ENCODE peak calls at places on chromosomes 12 and 14, in nine cellular contexts. X is heart left ventricle, W is RPMI8226, Y is NCI-H446, N is Right ventricle myocardium superior, I is activated T-cell treated with anti-CD3 and anti-CD28 coated beads for 48 hours, D is BJ, H is iris pigment epithelial cell, T is left colon. V is an unnamed sample.
A peak's percentile ranks its signal among the peaks of the same experiment; 100 is the strongest.

GRCh38 chr12:130817804-130818203 is 21.2 kb downstream of the STX2 start:
- DNase-seq in X (no peak), W (no peak), Y (no peak), N (no peak), I (no peak), D (no peak), H (no peak), T (no peak), V (no peak)

GRCh38 chr14:55071870-55072640 is 20.6 kb downstream of the MAPK1IP1L start:
- DNase-seq in X (peak; percentile 81), W (no peak), Y (no peak), N (peak; percentile 55), I (peak; percentile 22), D (peak; percentile 89), H (peak; percentile 86), T (no peak), V (peak; percentile 80)

GRCh38 chr12:96876966-96877365 is 30.1 kb upstream of the NEDD1 start:
- DNase-seq in X (no peak), W (no peak), Y (no peak), N (no peak), I (no peak), D (no peak), H (no peak), T (no peak), V (no peak)

GRCh38 chr12:29780084-29780483 is 3.7 kb downstream of the TMTC1 start:
- DNase-seq in X (no peak), W (no peak), Y (no peak), N (no peak), I (no peak), D (no peak), H (no peak), T (no peak), V (no peak)

GRCh38 chr12:87344699-87345098 is 684.5 kb downstream of the C12orf50 start:
- DNase-seq in X (no peak), W (no peak), Y (no peak), N (no peak), I (no peak), D (no peak), H (peak; percentile 27), T (no peak), V (peak; percentile 13)

GRCh38 chr12:106022568-106023012 is 116.2 kb downstream of the NUAK1 start:
- DNase-seq in X (no peak), W (no peak), Y (no peak), N (no peak), I (no peak), D (no peak), H (no peak), T (no peak), V (peak; percentile 73)

GRCh38 chr12:81245918-81246611 is 168.2 kb downstream of the ACSS3 start:
- DNase-seq in X (no peak), W (no peak), Y (no peak), N (no peak), I (no peak), D (no peak), H (no peak), T (no peak), V (no peak)

GRCh38 chr12:132216354-132216987 is 72.2 kb downstream of the NOC4L start:
- DNase-seq in X (no peak), W (no peak), Y (no peak), N (no peak), I (no peak), D (no peak), H (no peak), T (no peak), V (no peak)

GRCh38 chr14:68619805-68620574 is 172.9 kb downstream of the ZFP36L1 start:
- DNase-seq in X (peak; percentile 83), W (no peak), Y (no peak), N (peak; percentile 48), I (no peak), D (no peak), H (peak; percentile 66), T (no peak), V (peak; percentile 37)

GRCh38 chr12:49808686-49809368 is 19.4 kb downstream of the NCKAP5L start:
- DNase-seq in X (peak; percentile 82), W (no peak), Y (no peak), N (peak; percentile 87), I (no peak), D (no peak), H (peak; percentile 35), T (no peak), V (no peak)

GRCh38 chr14:23301969-23302289 is 730 bp downstream of the PPP1R3E start:
- DNase-seq in X (no peak), W (no peak), Y (no peak), N (no peak), I (no peak), D (no peak), H (no peak), T (no peak), V (no peak)

GRCh38 chr14:64865992-64866391 is 13.7 kb downstream of the SPTB start:
- DNase-seq in X (no peak), W (no peak), Y (no peak), N (no peak), I (no peak), D (no peak), H (no peak), T (no peak), V (no peak)

GRCh38 chr14:73833530-73834257 is 17.9 kb upstream of the PTGR2 start:
- DNase-seq in X (peak; percentile 55), W (no peak), Y (peak; percentile 1), N (peak; percentile 56), I (no peak), D (no peak), H (peak; percentile 27), T (no peak), V (peak; percentile 82)

GRCh38 chr14:23573384-23573783 is 5.2 kb downstream of the JPH4 start:
- DNase-seq in X (no peak), W (no peak), Y (no peak), N (no peak), I (no peak), D (no peak), H (no peak), T (no peak), V (no peak)

GRCh38 chr14:72643317-72643801 is 250.5 kb downstream of the DPF3 start:
- DNase-seq in X (peak; percentile 74), W (no peak), Y (no peak), N (peak; percentile 46), I (no peak), D (peak; percentile 94), H (peak; percentile 99), T (no peak), V (peak; percentile 98)

GRCh38 chr12:64810831-64811230 is 13.6 kb upstream of the TBC1D30 start:
- DNase-seq in X (no peak), W (no peak), Y (no peak), N (no peak), I (no peak), D (no peak), H (no peak), T (no peak), V (no peak)

GRCh38 chr14:93085916-93086315 is 29.8 kb downstream of the ITPK1 start:
- DNase-seq in X (no peak), W (no peak), Y (no peak), N (no peak), I (no peak), D (no peak), H (peak; percentile 10), T (no peak), V (no peak)

GRCh38 chr12:63238892-63239291 is 87.9 kb upstream of the AVPR1A start:
- DNase-seq in X (no peak), W (no peak), Y (no peak), N (no peak), I (no peak), D (no peak), H (no peak), T (no peak), V (no peak)

GRCh38 chr12:26268841-26269553 is 73.6 kb downstream of the SSPN start:
- DNase-seq in X (no peak), W (no peak), Y (no peak), N (no peak), I (no peak), D (no peak), H (peak; percentile 38), T (no peak), V (no peak)

V was measured in fibroblast of pulmonary artery.